ENCODE peak calls at places on chromosomes 6 and 20, in four cellular contexts. F is fibroblast of the aortic adventitia, J is SK-N-SH, H is suprapubic skin. R is an unnamed sample.
A peak's percentile ranks its signal among the peaks of the same experiment; 100 is the strongest.

GRCh38 chr6:70277480-70277879 is 25.4 kb downstream of the COL9A1 start:
- DNase-seq in J (no peak), H (no peak), F (peak; percentile 48), R (no peak)

GRCh38 chr20:44979090-44979621 is 12.8 kb downstream of the STK4 start:
- DNase-seq in J (no peak), F (no peak), H (no peak), R (peak; percentile 45)

GRCh38 chr6:71197770-71198169 is 90.8 kb upstream of the OGFRL1 start:
- DNase-seq in J (no peak), H (no peak), F (peak; percentile 27), R (no peak)

GRCh38 chr6:150084426-150084825 is 15.5 kb upstream of the ULBP3 start:
- DNase-seq in H (no peak), J (no peak), F (no peak), R (no peak)

GRCh38 chr20:4546786-4547185 is 174.9 kb upstream of the PRND start:
- DNase-seq in F (peak; percentile 69), H (no peak), J (no peak), R (no peak)

GRCh38 chr20:12949429-12949980 is 59.3 kb upstream of the SPTLC3 start:
- DNase-seq in H (no peak), J (no peak), F (no peak), R (no peak)

GRCh38 chr6:132316970-132317369 is 84.3 kb downstream of the MOXD1 start:
- DNase-seq in H (no peak), J (no peak), F (no peak), R (no peak)

GRCh38 chr6:85360794-85361642 is 88.9 kb upstream of the NT5E start:
- DNase-seq in J (no peak), F (peak; percentile 92), H (no peak), R (no peak)

GRCh38 chr6:95819939-95820338 is 195.8 kb upstream of the FUT9 start:
- DNase-seq in F (no peak), J (no peak), H (no peak), R (no peak)

GRCh38 chr6:145091102-145091826 is 644.1 kb downstream of the EPM2A start:
- DNase-seq in F (no peak), H (no peak), J (no peak), R (no peak)

GRCh38 chr20:12821249-12821648 is 187.5 kb upstream of the SPTLC3 start:
- DNase-seq in H (no peak), F (no peak), J (no peak), R (no peak)

GRCh38 chr20:3181270-3181669 is 7.9 kb upstream of the LZTS3 start:
- DNase-seq in J (no peak), F (peak; percentile 6), H (no peak), R (no peak)

GRCh38 chr20:3276400-3277015 is 37.5 kb upstream of the SLC4A11 start:
- DNase-seq in H (no peak), F (peak; percentile 60), J (no peak), R (peak; percentile 58)

GRCh38 chr20:25269057-25269832 is 21.4 kb downstream of the PYGB start:
- DNase-seq in H (peak; percentile 40), J (peak; percentile 2), F (no peak), R (no peak)

GRCh38 chr6:11151488-11151887 is 40.0 kb upstream of the ERVFRD-1 start:
- DNase-seq in F (no peak), H (no peak), J (no peak), R (no peak)

GRCh38 chr6:2793491-2794151 is 28.4 kb downstream of the WRNIP1 start:
- DNase-seq in H (no peak), F (no peak), J (no peak), R (peak; percentile 36)

GRCh38 chr6:143516700-143517446 is 5.4 kb upstream of the FUCA2 start:
- DNase-seq in F (no peak), H (no peak), J (no peak), R (peak; percentile 12)

GRCh38 chr6:147782302-147782701 is 273.8 kb downstream of the SAMD5 start:
- DNase-seq in J (no peak), H (no peak), F (no peak), R (no peak)

GRCh38 chr20:63920226-63920625 is 25.3 kb downstream of the DNAJC5 start:
- DNase-seq in F (no peak), H (no peak), J (no peak), R (no peak)

GRCh38 chr6:139648430-139649000 is 274.1 kb upstream of the CITED2 start:
- DNase-seq in F (no peak), J (no peak), H (no peak), R (no peak)

GRCh38 chr6:75643173-75643572 is 41.5 kb downstream of the SENP6 start:
- DNase-seq in F (no peak), H (no peak), J (no peak), R (no peak)

GRCh38 chr6:3506751-3507388 is 50.0 kb upstream of the SLC22A23 start:
- DNase-seq in H (no peak), J (no peak), F (no peak), R (no peak)

GRCh38 chr6:160534050-160534696 is 129.9 kb downstream of the LPA start:
- DNase-seq in J (peak; percentile 59), H (peak; percentile 69), F (peak; percentile 53), R (peak; percentile 43)

GRCh38 chr20:6533828-6534388 is 233.6 kb upstream of the BMP2 start:
- DNase-seq in F (peak; percentile 26), H (no peak), J (no peak), R (no peak)

GRCh38 chr20:38353298-38353697 is 7.0 kb downstream of the LBP start:
- DNase-seq in F (no peak), H (no peak), J (no peak), R (no peak)

GRCh38 chr20:61986762-61987321 is 78.8 kb downstream of the TAF4 start:
- DNase-seq in H (no peak), J (no peak), F (no peak), R (no peak)

GRCh38 chr20:53884859-53885654 is 185.3 kb downstream of the BCAS1 start:
- DNase-seq in F (no peak), J (no peak), H (no peak), R (no peak)

GRCh38 chr6:13590574-13591153 is 16.3 kb downstream of the SIRT5 start:
- DNase-seq in F (no peak), J (no peak), H (no peak), R (no peak)

GRCh38 chr6:25016311-25016710 is 80.6 kb upstream of the RIPOR2 start:
- DNase-seq in F (no peak), J (no peak), H (no peak), R (no peak)

GRCh38 chr6:111193156-111193555 is 105.9 kb downstream of the SLC16A10 start:
- DNase-seq in H (no peak), F (no peak), J (no peak), R (no peak)

GRCh38 chr6:131861356-131861755 is 53.5 kb downstream of the ENPP1 start:
- DNase-seq in F (peak; percentile 28), J (no peak), H (no peak), R (no peak)

GRCh38 chr6:100433726-100434435 is 30.8 kb downstream of the SIM1 start:
- DNase-seq in F (no peak), J (no peak), H (no peak), R (no peak)

GRCh38 chr20:20277772-20278382 is 90.0 kb upstream of the INSM1 start:
- DNase-seq in J (no peak), F (no peak), H (no peak), R (no peak)

GRCh38 chr6:41541364-41541763 is 4.8 kb upstream of the FOXP4 start:
- DNase-seq in F (no peak), H (no peak), J (no peak), R (no peak)

GRCh38 chr6:52392944-52393343 is 27.2 kb upstream of the EFHC1 start:
- DNase-seq in H (no peak), J (no peak), F (peak; percentile 55), R (no peak)

GRCh38 chr6:44784195-44784594 is 396.7 kb downstream of the CDC5L start:
- DNase-seq in H (no peak), F (no peak), J (no peak), R (no peak)

GRCh38 chr20:61956396-61957342 is 109.0 kb downstream of the TAF4 start:
- DNase-seq in F (peak; percentile 60), H (no peak), J (no peak), R (no peak)

GRCh38 chr20:2755451-2756055 is 44.9 kb downstream of the CPXM1 start:
- DNase-seq in F (no peak), J (no peak), H (no peak), R (no peak)

GRCh38 chr20:58660855-58661254 is 9.8 kb downstream of the STX16 start:
- DNase-seq in H (no peak), J (no peak), F (no peak), R (no peak)

GRCh38 chr6:155472886-155473285 is 17.2 kb upstream of the NOX3 start:
- DNase-seq in H (no peak), J (no peak), F (peak; percentile 83), R (no peak)
- TF ChIP-seq CTCF in H (no peak), J (no peak), F (no peak), R (no peak)

GRCh38 chr6:134676307-134677281 is 273.3 kb downstream of the ALDH8A1 start:
- DNase-seq in F (no peak), H (no peak), J (no peak), R (no peak)
- TF ChIP-seq CTCF in F (no peak), H (no peak), J (no peak), R (no peak)

GRCh38 chr6:89057759-89058158 is 22.8 kb upstream of the PNRC1 start:
- DNase-seq in J (no peak), F (no peak), H (no peak), R (no peak)
- TF ChIP-seq CTCF in J (no peak), F (no peak), H (no peak), R (no peak)

GRCh38 chr6:105954148-105954547 is 132.0 kb upstream of the PRDM1 start:
- DNase-seq in J (no peak), H (no peak), F (no peak), R (no peak)
- TF ChIP-seq CTCF in J (no peak), H (no peak), F (no peak), R (no peak)

GRCh38 chr6:32972353-32973143 is 4.2 kb downstream of the BRD2 start:
- DNase-seq in J (peak; percentile 78), H (peak; percentile 76), F (no peak), R (peak; percentile 75)

GRCh38 chr6:32971245-32971580 is 2.8 kb downstream of the BRD2 start:
- DNase-seq in H (no peak), F (no peak), J (no peak), R (no peak)

GRCh38 chr6:32970413-32971244 is 2.2 kb downstream of the BRD2 start:
- DNase-seq in H (peak; percentile 92), J (peak; percentile 74), F (peak; percentile 92), R (peak; percentile 81)

GRCh38 chr6:32973144-32973854 is 4.9 kb downstream of the BRD2 start:
- DNase-seq in J (no peak), F (peak; percentile 45), H (no peak), R (peak; percentile 40)

GRCh38 chr6:32971581-32972352 is 3.4 kb downstream of the BRD2 start:
- DNase-seq in F (peak; percentile 100), J (peak; percentile 92), H (peak; percentile 100), R (peak; percentile 94)
- TF ChIP-seq CTCF in F (no peak), J (no peak), H (no peak), R (no peak)

R was measured in GM13977.